ENCODE peak calls at places on chromosomes 7 and 10, in four cellular contexts. P is HL-60, U is K562, J is GM12878. A is an unnamed sample.
A peak's percentile ranks its signal among the peaks of the same experiment; 100 is the strongest.

GRCh38 chr7:13198036-13198435 is 510.6 kb downstream of the ARL4A start:
- DNase-seq in U (no peak), P (no peak), J (no peak), A (no peak)

GRCh38 chr10:93652857-93653256 is 40.5 kb downstream of the PDE6C start:
- DNase-seq in J (no peak), P (no peak), U (no peak), A (no peak)

GRCh38 chr10:103648951-103649532 is 155.5 kb downstream of the NEURL1 start:
- DNase-seq in P (no peak), J (no peak), U (no peak), A (no peak)

GRCh38 chr7:23347007-23347681 is 48.0 kb downstream of the MALSU1 start:
- DNase-seq in U (peak; percentile 51), P (no peak), J (no peak), A (no peak)

GRCh38 chr10:19638173-19638872 is 177.9 kb upstream of the PLXDC2 start:
- DNase-seq in P (peak; percentile 19), J (no peak), U (no peak), A (no peak)

GRCh38 chr10:118286051-118286838 is 55.9 kb downstream of the FAM204A start:
- DNase-seq in J (no peak), U (no peak), P (no peak), A (no peak)

GRCh38 chr10:6203331-6204062 is 765 bp downstream of the PFKFB3 start:
- DNase-seq in U (peak; percentile 91), P (peak; percentile 1), J (no peak), A (peak; percentile 83)

GRCh38 chr7:28958235-28958945 is at the start of gene TRIL:
- DNase-seq in J (no peak), P (no peak), U (no peak), A (peak; percentile 19)

GRCh38 chr7:24354456-24354855 is 70.5 kb downstream of the NPY start:
- DNase-seq in P (no peak), U (no peak), J (no peak), A (no peak)

GRCh38 chr7:2521952-2522591 is 2.5 kb downstream of the LFNG start:
- DNase-seq in U (no peak), P (peak; percentile 56), J (no peak), A (no peak)

GRCh38 chr7:19116121-19117080 is 1.0 kb downstream of the TWIST1 start:
- DNase-seq in U (no peak), P (no peak), J (no peak), A (no peak)

GRCh38 chr7:73715648-73716317 is 3.7 kb downstream of the STX1A start:
- DNase-seq in P (peak; percentile 74), J (no peak), U (peak; percentile 87), A (no peak)

GRCh38 chr7:140898794-140899548 is 25.8 kb downstream of the BRAF start:
- DNase-seq in U (no peak), P (no peak), J (no peak), A (no peak)

GRCh38 chr7:108086962-108087361 is 43.2 kb downstream of the LAMB4 start:
- DNase-seq in J (no peak), U (peak; percentile 53), P (no peak), A (no peak)

GRCh38 chr7:103573479-103574058 is 127.6 kb upstream of the SLC26A5 start:
- DNase-seq in J (no peak), U (peak; percentile 36), P (no peak), A (no peak)

GRCh38 chr10:661891-662605 is 27.4 kb downstream of the DIP2C start:
- DNase-seq in U (no peak), J (no peak), P (no peak), A (no peak)

GRCh38 chr7:42843209-42843800 is 68.6 kb downstream of the C7orf25 start:
- DNase-seq in U (peak; percentile 27), J (no peak), P (peak; percentile 46), A (no peak)

GRCh38 chr10:60944159-60944909 is at the start of gene RHOBTB1:
- DNase-seq in U (peak; percentile 82), P (peak; percentile 52), J (no peak), A (peak; percentile 31)

GRCh38 chr7:55308186-55308929 is 56.8 kb upstream of the LANCL2 start:
- DNase-seq in U (no peak), J (no peak), P (no peak), A (no peak)

GRCh38 chr7:17289074-17289665 is 9.3 kb upstream of the AHR start:
- DNase-seq in U (no peak), J (no peak), P (no peak), A (no peak)

GRCh38 chr7:83782628-83783027 is 133.7 kb upstream of the SEMA3E start:
- DNase-seq in U (no peak), J (no peak), P (no peak), A (no peak)

GRCh38 chr10:61271127-61271780 is 181.9 kb downstream of the TMEM26 start:
- DNase-seq in P (no peak), U (no peak), J (no peak), A (no peak)

GRCh38 chr10:2933924-2934323 is 133.4 kb upstream of the PFKP start:
- DNase-seq in J (no peak), P (peak; percentile 23), U (no peak), A (no peak)

GRCh38 chr7:151993977-151994676 is 31.3 kb upstream of the GALNT11 start:
- DNase-seq in U (no peak), J (no peak), P (no peak), A (no peak)

GRCh38 chr7:90994601-90995000 is 269.6 kb upstream of the FZD1 start:
- DNase-seq in U (no peak), P (peak; percentile 50), J (no peak), A (no peak)

GRCh38 chr10:70163448-70163847 is 6.9 kb downstream of the SAR1A start:
- DNase-seq in U (no peak), J (no peak), P (no peak), A (no peak)

GRCh38 chr10:70162157-70162891 is 8.0 kb downstream of the SAR1A start:
- DNase-seq in P (no peak), U (no peak), J (no peak), A (no peak)

GRCh38 chr10:70158113-70158512 is 11.6 kb upstream of the TYSND1 start:
- DNase-seq in U (peak; percentile 38), P (no peak), J (no peak), A (no peak)

GRCh38 chr10:70162892-70163201 is 7.5 kb downstream of the SAR1A start:
- DNase-seq in P (peak; percentile 35), U (no peak), J (peak; percentile 43), A (no peak)

DNA sequence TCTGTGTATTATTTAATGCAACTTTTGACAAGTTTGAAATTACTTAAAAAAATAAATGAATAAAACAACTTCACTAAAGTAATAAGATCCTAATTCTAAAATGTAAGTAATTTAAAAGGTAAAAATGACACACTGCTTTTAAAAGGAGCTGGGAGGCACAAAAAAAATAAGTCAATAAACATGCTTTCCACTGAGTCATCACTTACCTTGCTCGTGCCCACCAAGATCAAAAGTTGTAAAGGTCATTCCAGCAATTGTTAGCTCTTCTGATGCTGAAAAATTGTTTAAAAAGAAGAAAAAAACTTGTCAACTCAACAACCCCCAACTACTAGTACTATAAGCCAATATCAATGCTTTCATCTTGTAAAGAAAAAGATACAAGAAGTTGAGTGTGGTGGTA is 9.5 kb downstream of the SAR1A start:
- DNase-seq in P (no peak), U (no peak), J (no peak), A (no peak)
- TF ChIP-seq POLR2AphosphoS5 in P (no peak), U (no peak), J (no peak), A (no peak)

GRCh38 chr7:44650242-44650641 is 43.8 kb downstream of the OGDH start:
- DNase-seq in P (no peak), J (no peak), U (no peak), A (no peak)

GRCh38 chr7:44646921-44647636 is 40.7 kb downstream of the OGDH start:
- DNase-seq in U (no peak), J (no peak), P (no peak), A (no peak)

GRCh38 chr7:44645696-44646095 is 39.3 kb downstream of the OGDH start:
- DNase-seq in P (no peak), J (no peak), U (no peak), A (no peak)

GRCh38 chr7:44646176-44646920 is 39.9 kb downstream of the OGDH start:
- DNase-seq in U (no peak), J (no peak), P (no peak), A (no peak)

GRCh38 chr7:44647981-44648714 is 41.7 kb downstream of the OGDH start:
- DNase-seq in U (no peak), P (no peak), J (no peak), A (no peak)
- TF ChIP-seq SPI1 in U (no peak), P (no peak), J (no peak), A (no peak)

GRCh38 chr7:137978464-137979237 is 23.2 kb downstream of the CREB3L2 start:
- DNase-seq in P (no peak), J (no peak), U (peak; percentile 69), A (no peak)
- TF ChIP-seq POLR2AphosphoS5 in P (no peak), J (no peak), U (no peak), A (no peak)

GRCh38 chr7:155169081-155169480 is 99.0 kb downstream of the HTR5A start:
- DNase-seq in P (no peak), J (no peak), U (no peak), A (no peak)
- TF ChIP-seq SPI1 in P (no peak), J (no peak), U (no peak), A (no peak)

DNA sequence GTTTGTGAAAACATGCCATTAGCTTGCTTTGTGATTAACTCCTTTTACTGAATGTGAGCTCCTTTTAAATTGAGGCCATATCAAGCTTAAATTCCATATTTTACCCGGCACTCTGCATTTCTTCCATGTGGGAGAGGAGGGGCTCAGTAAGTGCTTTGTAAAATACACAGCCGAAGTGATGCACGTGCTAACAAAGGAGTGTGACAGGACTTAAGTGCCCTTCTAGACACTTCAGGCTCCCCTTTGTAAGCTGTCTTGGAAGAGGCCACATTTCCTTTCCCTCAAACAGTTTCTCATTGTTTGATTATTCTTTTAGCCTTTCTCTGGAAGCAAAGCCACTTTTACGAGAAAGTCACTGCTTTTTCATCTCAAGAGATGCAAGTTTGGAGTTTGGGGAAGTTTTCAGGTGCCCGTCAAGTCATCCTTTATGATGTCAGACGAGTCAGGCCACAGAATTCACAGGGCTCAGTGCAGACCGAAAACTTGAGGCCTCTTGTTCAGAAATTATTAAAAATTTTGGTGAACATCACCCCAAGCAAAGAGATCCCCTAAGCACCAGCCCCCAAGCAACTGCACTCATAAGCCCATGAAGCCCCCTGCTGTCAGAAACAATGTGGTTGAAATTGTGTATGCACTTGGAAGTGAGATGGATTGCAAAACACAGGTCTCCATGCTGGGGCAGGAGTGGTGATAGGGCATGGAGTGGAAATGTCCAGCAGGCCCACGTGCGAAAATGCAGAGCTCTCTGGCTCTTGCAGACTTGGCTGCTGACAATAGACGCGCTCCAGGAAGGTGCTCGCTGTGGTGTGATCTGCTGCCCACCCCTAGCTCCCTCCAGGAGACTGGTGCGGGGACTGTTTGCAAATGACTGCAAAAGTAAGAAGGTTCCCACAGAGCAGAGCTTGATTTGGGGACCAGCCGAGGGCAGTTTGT is 11.5 kb downstream of the IKZF1 start:
- DNase-seq in U (no peak), P (no peak), J (no peak), A (no peak)
- TF ChIP-seq POLR2AphosphoS5 in U (no peak), P (peak; percentile 53), J (no peak), A (no peak)

GRCh38 chr10:125145636-125146035 is 14.7 kb downstream of the CTBP2 start:
- DNase-seq in U (no peak), J (no peak), P (no peak), A (no peak)

GRCh38 chr10:125141860-125142484 is 18.4 kb downstream of the CTBP2 start:
- DNase-seq in P (no peak), U (peak; percentile 44), J (no peak), A (no peak)

GRCh38 chr10:125142946-125143345 is 17.4 kb downstream of the CTBP2 start:
- DNase-seq in J (no peak), U (no peak), P (no peak), A (no peak)

GRCh38 chr10:125144693-125145623 is 15.4 kb downstream of the CTBP2 start:
- DNase-seq in P (peak; percentile 44), U (peak; percentile 72), J (no peak), A (no peak)

GRCh38 chr10:125144209-125144608 is 16.2 kb downstream of the CTBP2 start:
- DNase-seq in U (no peak), P (no peak), J (no peak), A (no peak)
- TF ChIP-seq SPI1 in U (no peak), P (no peak), J (no peak), A (no peak)

A was measured in GM12891.